ENCODE peak calls at places on chromosomes 5 and 9, in ten cellular contexts. Q is cardiac fibroblast; C is type B pancreatic cell; P is HFFc6; Z is right atrium auricular region; D is nephron progenitor cell; B is activated T-cell treated with anti-CD3 and anti-CD28 coated beads, Interleukin-2, amount 50 U/mL, for 48 hours; L is choroid plexus epithelial cell; H is CD8-positive, alpha-beta T cell; O is GF-D8. X is an unnamed sample.

GRCh38 chr5:45796959-45797553 is 100.9 kb upstream of the HCN1 start:
- DNase-seq in Q (no peak), C (no peak), P (no peak), Z (no peak), D (no peak), B (no peak), L (no peak), H (no peak), O (no peak), X (no peak)

GRCh38 chr5:10250804-10251276 is 760 bp downstream of the CCT5 start:
- DNase-seq in Q (peak), C (no peak), P (peak), Z (no peak), D (no peak), B (no peak), L (peak), H (no peak), O (no peak), X (no peak)

GRCh38 chr9:25716220-25716872 is 38.1 kb upstream of the TUSC1 start:
- DNase-seq in Q (peak), C (no peak), P (peak), Z (no peak), D (peak), B (no peak), L (peak), H (no peak), O (no peak), X (peak)

GRCh38 chr9:6551126-6551525 is 94.4 kb downstream of the GLDC start:
- DNase-seq in Q (peak), C (no peak), P (no peak), Z (no peak), D (no peak), B (no peak), L (no peak), H (no peak), O (no peak), X (no peak)

GRCh38 chr9:130825051-130825651 is 9.9 kb upstream of the ABL1 start:
- DNase-seq in Q (peak), C (no peak), P (peak), Z (no peak), D (peak), B (no peak), L (peak), H (no peak), O (no peak), X (no peak)

GRCh38 chr9:132012704-132013345 is 66.8 kb downstream of the MED27 start:
- DNase-seq in Q (no peak), C (no peak), P (no peak), Z (no peak), D (no peak), B (no peak), L (no peak), H (no peak), O (no peak), X (no peak)

GRCh38 chr9:131807131-131807990 is 67.5 kb upstream of the RAPGEF1 start:
- DNase-seq in Q (no peak), C (no peak), P (no peak), Z (no peak), D (peak), B (no peak), L (no peak), H (no peak), O (no peak), X (no peak)

GRCh38 chr9:83166369-83166768 is 103.4 kb upstream of the RASEF start:
- DNase-seq in Q (no peak), C (no peak), P (no peak), Z (no peak), D (peak), B (no peak), L (no peak), H (no peak), O (no peak), X (no peak)

GRCh38 chr5:11037080-11037479 is 276.0 kb upstream of the DAP start:
- DNase-seq in Q (no peak), C (no peak), P (no peak), Z (no peak), D (no peak), B (no peak), L (no peak), H (no peak), O (no peak), X (no peak)

GRCh38 chr5:39192449-39193160 is 26.8 kb downstream of the FYB1 start:
- DNase-seq in Q (no peak), C (no peak), P (no peak), Z (no peak), D (no peak), B (no peak), L (no peak), H (no peak), O (peak), X (no peak)

GRCh38 chr9:130935660-130936271 is 3.3 kb downstream of the FIBCD1 start:
- DNase-seq in Q (no peak), C (no peak), P (no peak), Z (no peak), D (no peak), B (no peak), L (no peak), H (no peak), O (no peak), X (no peak)

GRCh38 chr9:16459421-16460148 is 410.9 kb downstream of the BNC2 start:
- DNase-seq in Q (peak), C (no peak), P (no peak), Z (no peak), D (no peak), B (no peak), L (no peak), H (no peak), O (no peak), X (no peak)

GRCh38 chr9:93263334-93264229 is 79.6 kb downstream of the WNK2 start:
- DNase-seq in Q (no peak), C (peak), P (no peak), Z (no peak), D (no peak), B (peak), L (no peak), H (no peak), O (no peak), X (no peak)

GRCh38 chr5:103505581-103506305 is 56.8 kb downstream of the NUDT12 start:
- DNase-seq in Q (peak), C (no peak), P (peak), Z (no peak), D (no peak), B (no peak), L (peak), H (no peak), O (no peak), X (no peak)

GRCh38 chr5:2158767-2159166 is 276.0 kb upstream of the IRX4 start:
- DNase-seq in Q (no peak), C (no peak), P (no peak), Z (no peak), D (no peak), B (no peak), L (peak), H (no peak), O (no peak), X (no peak)

GRCh38 chr9:87109851-87110250 is 162.5 kb upstream of the GAS1 start:
- DNase-seq in Q (peak), C (no peak), P (peak), Z (no peak), D (no peak), B (no peak), L (peak), H (no peak), O (no peak), X (no peak)

GRCh38 chr5:172768573-172769323 is 2.2 kb downstream of the DUSP1 start:
- DNase-seq in Q (peak), C (no peak), P (peak), Z (no peak), D (no peak), B (no peak), L (peak), H (no peak), O (no peak), X (no peak)

GRCh38 chr9:700365-701282 is 140.9 kb upstream of the DMRT1 start:
- DNase-seq in Q (no peak), C (no peak), P (no peak), Z (no peak), D (no peak), B (no peak), L (no peak), H (no peak), O (no peak), X (no peak)

GRCh38 chr9:27110181-27110580 is 1.2 kb downstream of the TEK start:
- DNase-seq in Q (no peak), C (no peak), P (no peak), Z (no peak), D (no peak), B (no peak), L (no peak), H (no peak), O (no peak), X (no peak)

GRCh38 chr5:172321593-172321992 is 38.0 kb upstream of the UBTD2 start:
- DNase-seq in Q (no peak), C (no peak), P (no peak), Z (no peak), D (no peak), B (no peak), L (no peak), H (no peak), O (no peak), X (no peak)

GRCh38 chr5:144103611-144104010 is 66.8 kb downstream of the YIPF5 start:
- DNase-seq in Q (no peak), C (no peak), P (no peak), Z (no peak), D (no peak), B (no peak), L (no peak), H (no peak), O (no peak), X (no peak)

GRCh38 chr9:130912932-130913598 is 16.5 kb upstream of the QRFP start:
- DNase-seq in Q (peak), C (no peak), P (peak), Z (peak), D (no peak), B (no peak), L (peak), H (no peak), O (no peak), X (peak)

GRCh38 chr5:112735702-112736101 is 2.0 kb upstream of the APC start:
- DNase-seq in Q (peak), C (no peak), P (peak), Z (no peak), D (no peak), B (no peak), L (peak), H (no peak), O (no peak), X (no peak)

X was measured in cerebellum.